ENCODE peak calls at places on chromosomes 6 and 20, in six cellular contexts. I is AG20443, S is astrocyte of the cerebellum, L is ELR, U is AG09319, X is right cardiac atrium. R is an unnamed sample.

GRCh38 chr6:2344319-2344905 is 99.0 kb upstream of the GMDS start:
- DNase-seq in U (no peak), S (no peak), I (no peak), L (no peak), X (no peak), R (no peak)

GRCh38 chr20:21270806-21271205 is 32.3 kb upstream of the XRN2 start:
- DNase-seq in I (no peak), L (no peak), U (no peak), X (no peak), S (no peak), R (no peak)

GRCh38 chr6:16336056-16336810 is 97.8 kb downstream of the GMPR start:
- DNase-seq in I (no peak), S (no peak), X (peak), U (no peak), L (no peak), R (peak)

GRCh38 chr6:14468656-14469321 is 351.2 kb downstream of the CD83 start:
- DNase-seq in I (no peak), S (no peak), U (no peak), X (no peak), L (no peak), R (no peak)

GRCh38 chr6:144104898-144105487 is 9.6 kb upstream of the SF3B5 start:
- DNase-seq in I (peak), L (peak), S (peak), U (peak), X (no peak), R (peak)

GRCh38 chr20:12177657-12178293 is 260.1 kb downstream of the BTBD3 start:
- DNase-seq in S (no peak), X (no peak), I (no peak), L (no peak), U (no peak), R (no peak)

GRCh38 chr6:22053385-22053997 is 243.3 kb downstream of the PRL start:
- DNase-seq in L (no peak), S (no peak), I (no peak), X (no peak), U (no peak), R (no peak)

GRCh38 chr20:53034899-53035298 is 62.7 kb downstream of the TSHZ2 start:
- DNase-seq in S (no peak), I (no peak), L (no peak), U (no peak), X (no peak), R (no peak)

GRCh38 chr20:57654363-57654997 is 34.3 kb upstream of the ZBP1 start:
- DNase-seq in L (peak), I (peak), U (peak), S (peak), X (no peak), R (peak)

GRCh38 chr6:158909938-158910337 is 90.1 kb downstream of the RSPH3 start:
- DNase-seq in S (no peak), L (no peak), U (no peak), X (no peak), I (no peak), R (no peak)

GRCh38 chr20:19734811-19735210 is 23.2 kb upstream of the RIN2 start:
- DNase-seq in X (no peak), S (no peak), L (no peak), I (no peak), U (no peak), R (no peak)

R was measured in GM23248.